ENCODE peak calls at places on chromosomes 2 and 18, in seven cellular contexts. F is activated naive CD8-positive, alpha-beta T cell treated with anti-CD3 and anti-CD28 coated beads, Interleukin-2, amount 10 ng/mL, durations not matched to agents 7 days and 5 days; N is iPS DF 6.9; I is Peyer's patch; H is stimulated activated CD4-positive, alpha-beta T cell treated with anti-CD3 and anti-CD28 coated beads, Interleukin-2, amount 100 ng/mL, for 48 hours; W is heart left ventricle; K is occipital lobe. V is an unnamed sample.

GRCh38 chr2:33215299-33215698 is 261.1 kb upstream of the RASGRP3 start:
- DNase-seq in K (no peak), H (no peak), I (no peak), F (no peak), N (no peak), W (peak), V (no peak)

GRCh38 chr2:128742467-128742866 is 423.8 kb upstream of the HS6ST1 start:
- DNase-seq in H (no peak), F (no peak), K (no peak), N (no peak), I (no peak), W (no peak), V (no peak)

GRCh38 chr2:70790079-70790963 is at the start of gene FIGLA:
- DNase-seq in I (no peak), H (no peak), W (no peak), N (no peak), F (no peak), K (no peak), V (no peak)

GRCh38 chr2:69642709-69643601 is 584 bp downstream of the AAK1 start:
- DNase-seq in I (peak), F (peak), W (peak), K (peak), H (peak), N (no peak), V (peak)

GRCh38 chr2:119579457-119580295 is 35.4 kb downstream of the CFAP221 start:
- DNase-seq in I (no peak), H (no peak), N (no peak), K (no peak), W (no peak), F (no peak), V (no peak)

GRCh38 chr2:160303076-160303475 is 103.0 kb upstream of the ITGB6 start:
- DNase-seq in F (no peak), H (no peak), I (no peak), K (no peak), W (no peak), N (no peak), V (no peak)

GRCh38 chr18:9808530-9809241 is 77.1 kb upstream of the TXNDC2 start:
- DNase-seq in I (no peak), K (peak), F (no peak), N (peak), W (no peak), H (no peak), V (no peak)

GRCh38 chr18:79522451-79523220 is 126.9 kb downstream of the NFATC1 start:
- DNase-seq in W (no peak), K (no peak), H (no peak), F (peak), N (no peak), I (peak), V (no peak)